ENCODE peak calls at places on chromosomes 13 and 19, in seven cellular contexts. V is Panc1, T is HepG2, Q is upper lobe of left lung, G is K562, Z is HCT116, J is GM12878. F is an unnamed sample.
A peak's percentile ranks its signal among the peaks of the same experiment; 100 is the strongest.

GRCh38 chr19:39336483-39336882 is 640 bp upstream of the GMFG start:
- ATAC-seq in V (no peak), T (no peak), Q (no peak), G (no peak), Z (no peak), J (no peak), F (no peak)

GRCh38 chr13:94329754-94330551 is 149.5 kb downstream of the DCT start:
- ATAC-seq in V (no peak), T (peak; percentile 23), Q (peak; percentile 87), G (no peak), Z (no peak), J (no peak), F (peak; percentile 89)

GRCh38 chr13:98571955-98572662 is 4.8 kb downstream of the STK24 start:
- ATAC-seq in V (peak; percentile 48), T (peak; percentile 64), Q (peak; percentile 3), G (peak; percentile 22), Z (peak; percentile 20), J (peak; percentile 39), F (no peak)

GRCh38 chr19:15934332-15935078 is at the start of gene CYP4F11:
- ATAC-seq in V (peak; percentile 78), T (peak; percentile 89), Q (peak; percentile 39), G (no peak), Z (peak; percentile 94), J (no peak), F (peak; percentile 31)

GRCh38 chr13:104011505-104012270 is 945.5 kb upstream of the SLC10A2 start:
- ATAC-seq in V (peak; percentile 78), T (no peak), Q (peak; percentile 41), G (no peak), Z (peak; percentile 34), J (no peak), F (no peak)

GRCh38 chr13:88189724-88190123 is 518.6 kb downstream of the SLITRK5 start:
- ATAC-seq in V (no peak), T (no peak), Q (no peak), G (no peak), Z (no peak), J (no peak), F (no peak)

GRCh38 chr13:47499358-47500150 is 501.5 kb downstream of the SUCLA2 start:
- ATAC-seq in V (no peak), T (no peak), Q (peak; percentile 77), G (no peak), Z (no peak), J (no peak), F (peak; percentile 53)

GRCh38 chr19:608155-609000 is 18.7 kb downstream of the HCN2 start:
- ATAC-seq in V (peak; percentile 63), T (peak; percentile 24), Q (peak; percentile 5), G (no peak), Z (peak; percentile 18), J (no peak), F (peak; percentile 18)

GRCh38 chr19:36771275-36772231 is 1.1 kb downstream of the ZNF850 start:
- ATAC-seq in V (no peak), T (peak; percentile 74), Q (no peak), G (peak; percentile 81), Z (no peak), J (peak; percentile 79), F (no peak)

GRCh38 chr13:34939771-34940170 is 2.3 kb upstream of the NBEA start:
- ATAC-seq in V (no peak), T (no peak), Q (no peak), G (no peak), Z (no peak), J (no peak), F (no peak)

GRCh38 chr19:33734913-33735312 is 61.8 kb upstream of the KCTD15 start:
- ATAC-seq in V (no peak), T (no peak), Q (no peak), G (no peak), Z (no peak), J (no peak), F (no peak)

GRCh38 chr19:18428837-18429674 is 8.9 kb downstream of the ISYNA1 start:
- ATAC-seq in V (peak; percentile 64), T (no peak), Q (peak; percentile 63), G (peak; percentile 88), Z (no peak), J (peak; percentile 83), F (peak; percentile 72)

DNA sequence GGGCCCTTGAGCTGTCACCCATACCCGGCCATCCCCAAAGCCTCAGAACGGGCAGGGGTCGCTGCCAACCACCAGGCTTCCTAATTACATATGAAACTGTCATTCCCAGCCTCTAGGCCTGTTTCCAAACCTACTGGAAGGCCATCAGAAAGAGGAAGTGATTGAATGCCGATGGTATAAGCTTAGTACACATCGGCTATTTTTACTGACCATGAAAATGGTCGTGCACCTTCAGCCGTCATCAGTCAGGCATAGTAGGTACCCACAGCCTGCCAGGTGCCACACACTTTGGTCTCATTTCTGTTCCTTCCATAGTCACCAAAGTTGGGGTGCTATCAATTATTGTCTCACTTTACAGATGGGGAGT is 10.2 kb downstream of the KRI1 start:
- ATAC-seq in V (no peak), T (no peak), Q (no peak), G (no peak), Z (no peak), J (no peak), F (no peak)
- H3K27ac ChIP-seq in V (no peak overlapping the region), T (no peak overlapping the region), Q (no peak overlapping the region), G (no peak overlapping the region), Z (no peak overlapping the region), J (no peak overlapping the region), F (no peak overlapping the region)

GRCh38 chr19:3632098-3632497 is 5.5 kb upstream of the CACTIN start:
- ATAC-seq in V (no peak), T (no peak), Q (no peak), G (no peak), Z (no peak), J (no peak), F (no peak)

GRCh38 chr19:3634496-3635045 is 8.0 kb upstream of the CACTIN start:
- ATAC-seq in V (no peak), T (no peak), Q (no peak), G (no peak), Z (peak; percentile 10), J (no peak), F (no peak)

GRCh38 chr19:3633559-3633988 is 7.0 kb upstream of the CACTIN start:
- ATAC-seq in V (no peak), T (no peak), Q (no peak), G (no peak), Z (no peak), J (no peak), F (no peak)

GRCh38 chr19:3632739-3633558 is 6.4 kb upstream of the CACTIN start:
- ATAC-seq in V (no peak), T (no peak), Q (no peak), G (no peak), Z (no peak), J (no peak), F (no peak)

DNA sequence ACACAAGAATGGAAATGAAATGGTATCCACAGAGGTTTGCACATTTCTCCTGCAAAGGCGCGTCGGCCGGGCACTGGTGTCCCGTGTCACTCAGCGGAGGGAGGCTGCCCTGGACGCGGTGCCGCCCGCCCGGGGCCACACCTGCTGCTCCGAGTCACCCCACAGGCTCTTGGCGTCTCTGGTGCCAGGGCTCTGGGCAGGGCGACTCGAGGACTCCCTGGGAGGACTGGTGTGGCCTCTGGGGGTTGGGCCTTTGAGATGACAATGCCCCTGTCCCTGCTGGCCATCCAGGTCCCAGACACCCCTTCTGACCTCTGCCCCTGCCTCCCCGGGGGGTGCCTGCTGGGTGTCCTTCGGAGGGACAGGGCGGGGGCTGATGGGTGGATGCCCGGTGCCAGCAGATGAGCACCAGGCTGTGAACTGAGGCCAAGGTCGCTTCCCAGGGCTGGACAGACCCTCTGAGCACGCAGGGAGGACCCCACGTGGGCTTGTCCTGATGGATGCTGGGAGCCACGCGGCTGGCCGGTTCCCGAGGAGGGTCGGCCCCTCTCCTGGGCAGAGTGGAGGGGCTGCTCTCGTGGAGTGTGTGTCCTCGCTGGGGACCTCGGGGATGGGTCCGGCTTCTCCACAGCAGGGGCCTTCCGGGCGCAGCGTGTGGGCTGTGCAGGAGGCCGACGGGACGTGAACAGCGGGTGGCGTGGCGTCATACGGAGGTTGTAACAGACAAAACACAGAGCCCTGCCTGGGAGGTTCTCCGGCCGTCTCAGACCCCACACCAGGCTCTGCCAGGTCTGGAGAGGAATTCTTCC is 4.7 kb upstream of the CACTIN start:
- ATAC-seq in V (no peak), T (no peak), Q (no peak), G (no peak), Z (no peak), J (no peak), F (no peak)
- TF ChIP-seq POLR2AphosphoS5 in V (no peak), T (no peak), Q (no peak), G (no peak), Z (no peak), J (no peak), F (no peak)

GRCh38 chr19:53165691-53166091 is 6.8 kb upstream of the ZNF347 start:
- ATAC-seq in V (no peak), T (no peak), Q (no peak), G (no peak), Z (no peak), J (no peak), F (no peak)
- H3K9me3 ChIP-seq in V (peaks cover 60% of the 10 kb centered on the region), T (peaks cover 75% of the 10 kb centered on the region), Q (peaks cover 35% of the 10 kb centered on the region), G (peaks cover 20% of the 10 kb centered on the region), Z (peaks cover 22% of the 10 kb centered on the region), J (peaks cover 8% of the 10 kb centered on the region), F (no peaks in the 10 kb centered on the region)

GRCh38 chr13:21637296-21637695 is 33.3 kb upstream of the MICU2 start:
- ATAC-seq in V (no peak), T (peak; percentile 77), Q (peak; percentile 68), G (peak; percentile 93), Z (peak; percentile 98), J (peak; percentile 76), F (no peak)
- H3K27ac ChIP-seq in V (no peak overlapping the region), T (no peak overlapping the region), Q (no peak overlapping the region), G (no peak overlapping the region), Z (peak overlapping the region; percentile 82), J (no peak overlapping the region), F (no peak overlapping the region)

DNA sequence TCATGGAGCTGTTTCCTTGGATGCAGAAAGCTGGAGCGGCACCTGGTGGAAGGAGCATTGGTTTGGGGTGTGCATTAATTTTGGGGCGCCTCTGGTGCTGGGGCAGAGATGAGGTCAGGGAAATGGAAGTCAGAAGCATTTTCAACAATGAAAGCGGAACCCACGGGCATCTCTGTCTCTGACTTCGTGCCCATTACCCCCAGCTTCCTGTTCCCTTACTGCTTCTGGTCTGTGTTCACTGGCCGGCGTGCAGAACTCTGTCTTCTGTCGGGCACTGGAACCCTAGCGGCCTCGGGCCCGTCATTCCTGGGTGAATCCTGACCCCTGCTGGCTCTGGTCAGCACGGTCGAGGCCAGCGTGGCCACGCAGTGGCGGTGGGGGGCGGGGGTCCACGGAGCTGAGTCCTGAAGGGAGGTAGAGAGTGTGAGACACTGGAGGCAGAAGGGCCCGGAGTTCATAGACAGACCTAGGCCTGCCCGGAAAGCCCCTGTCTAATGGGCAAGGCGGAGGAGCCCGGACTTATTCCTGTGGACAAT is 7.9 kb upstream of the LINGO3 start:
- ATAC-seq in V (peak; percentile 93), T (peak; percentile 92), Q (peak; percentile 95), G (peak; percentile 89), Z (peak; percentile 60), J (peak; percentile 90), F (peak; percentile 71)
- TF ChIP-seq POLR2AphosphoS5 in V (no peak), T (no peak), Q (no peak), G (no peak), Z (no peak), J (no peak), F (no peak)

GRCh38 chr13:32723987-32724386 is 137.7 kb downstream of the PDS5B start:
- ATAC-seq in V (no peak), T (no peak), Q (no peak), G (no peak), Z (no peak), J (no peak), F (no peak)

GRCh38 chr13:32722340-32722739 is 136.1 kb downstream of the PDS5B start:
- ATAC-seq in V (no peak), T (no peak), Q (no peak), G (no peak), Z (no peak), J (no peak), F (no peak)

GRCh38 chr13:32720026-32720425 is 133.8 kb downstream of the PDS5B start:
- ATAC-seq in V (no peak), T (no peak), Q (no peak), G (no peak), Z (no peak), J (no peak), F (no peak)
- H3K9me3 ChIP-seq in V (no peaks in the 10 kb centered on the region), T (no peaks in the 10 kb centered on the region), Q (no peaks in the 10 kb centered on the region), G (no peaks in the 10 kb centered on the region), Z (no peaks in the 10 kb centered on the region), J (peaks cover 3% of the 10 kb centered on the region), F (no peaks in the 10 kb centered on the region)